ENCODE peak calls at places on chromosomes 2 and 18, in five cellular contexts. B is IMR-90, Z is gastrocnemius medialis, P is GM23248, U is suprapubic skin. Y is an unnamed sample.

GRCh38 chr2:137252934-137253333 is 487.6 kb downstream of the THSD7B start:
- DNase-seq in Z (no peak), P (peak; percentile 60), B (no peak), U (no peak), Y (no peak)

GRCh38 chr2:204293884-204294535 is 251.3 kb upstream of the PARD3B start:
- DNase-seq in U (no peak), P (no peak), Z (no peak), B (no peak), Y (no peak)

GRCh38 chr18:4125246-4125938 is 329.7 kb downstream of the DLGAP1 start:
- DNase-seq in Z (no peak), B (no peak), P (peak; percentile 66), U (no peak), Y (peak; percentile 14)

GRCh38 chr2:54658548-54659207 is 64.8 kb upstream of the EML6 start:
- DNase-seq in P (peak; percentile 70), U (no peak), Z (no peak), B (peak; percentile 67), Y (no peak)

GRCh38 chr2:24913896-24914295 is 6.1 kb downstream of the ADCY3 start:
- DNase-seq in B (no peak), Z (no peak), P (no peak), U (no peak), Y (no peak)

GRCh38 chr2:74025971-74026612 is 41.4 kb downstream of the TET3 start:
- DNase-seq in U (no peak), B (peak; percentile 45), P (peak; percentile 51), Z (no peak), Y (no peak)

GRCh38 chr2:111209045-111209514 is 88.4 kb downstream of the BCL2L11 start:
- DNase-seq in U (no peak), P (peak; percentile 51), B (peak; percentile 93), Z (no peak), Y (no peak)

GRCh38 chr2:32697156-32697555 is 69.3 kb downstream of the TTC27 start:
- DNase-seq in Z (no peak), B (peak; percentile 91), U (no peak), P (peak; percentile 81), Y (no peak)

GRCh38 chr2:40098786-40099470 is 319.9 kb upstream of the THUMPD2 start:
- DNase-seq in U (no peak), B (peak; percentile 76), P (peak; percentile 50), Z (no peak), Y (no peak)

GRCh38 chr2:64062840-64063239 is 43.6 kb upstream of the VPS54 start:
- DNase-seq in U (no peak), P (peak; percentile 59), B (peak; percentile 82), Z (no peak), Y (peak; percentile 77)

GRCh38 chr2:5172923-5173322 is 519.3 kb upstream of the SOX11 start:
- DNase-seq in U (no peak), P (no peak), B (no peak), Z (no peak), Y (no peak)

GRCh38 chr2:5175231-5175630 is 517.0 kb upstream of the SOX11 start:
- DNase-seq in P (no peak), U (no peak), Z (no peak), B (no peak), Y (no peak)

GRCh38 chr2:5176764-5177163 is 515.4 kb upstream of the SOX11 start:
- DNase-seq in P (no peak), U (no peak), Z (no peak), B (peak; percentile 26), Y (no peak)
- H3K9me3 ChIP-seq in P (peaks cover 8% of the 10 kb centered on the region), U (peaks cover 5% of the 10 kb centered on the region), Z (no peaks in the 10 kb centered on the region), B (peaks cover 5% of the 10 kb centered on the region), Y (no peaks in the 10 kb centered on the region)

GRCh38 chr2:3578987-3579386 is 3.9 kb downstream of the RPS7 start:
- DNase-seq in P (peak; percentile 47), U (no peak), B (no peak), Z (no peak), Y (no peak)

GRCh38 chr2:3572620-3573019 is 2.4 kb upstream of the RPS7 start:
- DNase-seq in P (no peak), Z (no peak), B (no peak), U (no peak), Y (no peak)

GRCh38 chr2:3571284-3571683 is 3.8 kb upstream of the RPS7 start:
- DNase-seq in P (no peak), B (peak; percentile 56), U (no peak), Z (no peak), Y (no peak)

GRCh38 chr2:3575534-3576324 is 669 bp downstream of the RPS7 start:
- DNase-seq in Z (no peak), P (peak; percentile 48), U (no peak), B (no peak), Y (no peak)

DNA sequence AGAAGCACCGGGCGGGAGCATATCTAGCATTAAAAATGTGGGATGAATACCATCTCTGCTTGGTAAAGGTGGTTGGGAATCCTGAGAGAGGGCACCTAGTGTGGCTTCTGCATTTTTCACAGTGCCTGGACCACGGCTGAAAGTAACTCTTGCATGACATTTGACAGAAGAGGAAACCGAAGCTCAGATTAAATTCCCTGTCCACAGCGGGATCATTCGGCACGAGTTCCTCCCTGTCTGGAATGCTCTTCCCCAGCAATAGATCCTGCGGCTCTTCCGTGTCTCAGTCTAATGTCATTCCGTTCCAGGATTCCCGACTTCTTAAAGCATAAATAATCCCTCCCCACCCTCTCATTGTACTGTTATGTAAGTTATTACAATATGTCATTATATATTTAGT is 905 bp upstream of the RPS7 start:
- DNase-seq in P (no peak), B (no peak), Z (no peak), U (no peak), Y (no peak)
- H3K4me3 ChIP-seq in P (no peak overlapping the region), B (no peak overlapping the region), Z (no peak overlapping the region), U (no peak overlapping the region), Y (peak overlapping the region; percentile 93)

GRCh38 chr2:1985571-1985970 is 241.3 kb upstream of the PXDN start:
- DNase-seq in U (no peak), P (no peak), B (no peak), Z (no peak), Y (no peak)
- H3K27me3 ChIP-seq in U (peaks cover 6% of the 10 kb centered on the region), P (no peaks in the 10 kb centered on the region), B (no peaks in the 10 kb centered on the region), Z (no peaks in the 10 kb centered on the region), Y (no peaks in the 10 kb centered on the region)

DNA sequence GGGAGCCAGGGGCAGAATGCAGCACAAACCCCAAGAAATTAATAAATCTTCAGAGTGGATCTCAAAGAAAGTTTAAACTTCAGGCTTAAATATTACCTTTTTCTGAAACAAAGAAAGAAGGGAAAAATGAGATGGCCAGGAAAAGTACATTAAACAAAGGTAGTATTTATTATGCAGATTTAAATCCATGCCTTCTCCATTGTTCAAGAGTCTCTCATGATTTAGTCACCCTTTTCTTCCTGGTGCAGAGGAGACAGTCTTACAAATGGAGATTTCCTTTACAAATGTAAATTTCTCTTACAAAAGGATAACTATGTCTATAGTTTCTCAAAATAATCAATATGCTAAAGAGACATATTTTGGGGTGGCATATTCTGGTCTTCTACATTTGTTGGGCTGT is 33.4 kb upstream of the PPM1B start:
- DNase-seq in Z (no peak), P (no peak), U (no peak), B (no peak), Y (no peak)
- H3K9me3 ChIP-seq in Z (no peaks in the 10 kb centered on the region), P (no peaks in the 10 kb centered on the region), U (no peaks in the 10 kb centered on the region), B (no peaks in the 10 kb centered on the region), Y (no peaks in the 10 kb centered on the region)

GRCh38 chr2:159287733-159288132 is 1.2 kb upstream of the WDSUB1 start:
- DNase-seq in U (no peak), B (no peak), Z (no peak), P (no peak), Y (no peak)
- H3K4me3 ChIP-seq in U (no peak overlapping the region), B (no peak overlapping the region), Z (no peak overlapping the region), P (no peak overlapping the region), Y (no peak overlapping the region)

GRCh38 chr2:48174503-48174902 is 268.2 kb upstream of the FBXO11 start:
- DNase-seq in B (no peak), Z (peak; percentile 17), U (no peak), P (peak; percentile 2), Y (no peak)
- H3K27me3 ChIP-seq in B (no peaks in the 10 kb centered on the region), Z (no peaks in the 10 kb centered on the region), U (no peaks in the 10 kb centered on the region), P (no peaks in the 10 kb centered on the region), Y (no peaks in the 10 kb centered on the region)

DNA sequence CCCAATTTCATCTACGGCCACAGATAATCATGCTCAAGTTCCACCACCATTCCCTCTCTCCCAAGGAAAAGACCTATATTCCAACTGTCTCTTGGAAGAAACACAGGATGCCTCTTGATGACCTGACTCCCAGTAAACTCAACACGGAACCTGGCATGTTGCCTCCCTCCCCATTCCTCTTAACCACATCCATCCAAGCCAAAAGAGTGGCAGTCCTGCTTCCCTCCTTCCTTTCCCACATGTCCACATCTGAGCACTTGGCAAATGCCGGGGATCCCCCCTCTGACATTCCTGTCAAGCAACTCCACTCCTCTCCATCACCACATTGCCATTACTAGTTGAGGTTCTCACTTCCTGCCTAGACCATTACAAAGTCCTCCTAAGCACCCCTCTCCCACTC is 49.4 kb downstream of the PID1 start:
- DNase-seq in P (no peak), B (no peak), U (no peak), Z (no peak), Y (peak; percentile 10)
- H3K9me3 ChIP-seq in P (no peaks in the 10 kb centered on the region), B (peaks cover 16% of the 10 kb centered on the region), U (no peaks in the 10 kb centered on the region), Z (no peaks in the 10 kb centered on the region), Y (no peaks in the 10 kb centered on the region)

GRCh38 chr2:60886962-60887361 is 5.6 kb downstream of the REL start:
- DNase-seq in Z (no peak), P (no peak), U (no peak), B (no peak), Y (no peak)

GRCh38 chr2:60884795-60885194 is 3.4 kb downstream of the REL start:
- DNase-seq in P (peak; percentile 71), Z (no peak), B (peak; percentile 36), U (no peak), Y (no peak)

GRCh38 chr2:60883896-60884295 is 2.5 kb downstream of the REL start:
- DNase-seq in Z (no peak), U (no peak), P (no peak), B (no peak), Y (no peak)

GRCh38 chr2:60882971-60883753 is 1.8 kb downstream of the REL start:
- DNase-seq in P (peak; percentile 39), Z (no peak), U (no peak), B (peak; percentile 15), Y (no peak)

DNA sequence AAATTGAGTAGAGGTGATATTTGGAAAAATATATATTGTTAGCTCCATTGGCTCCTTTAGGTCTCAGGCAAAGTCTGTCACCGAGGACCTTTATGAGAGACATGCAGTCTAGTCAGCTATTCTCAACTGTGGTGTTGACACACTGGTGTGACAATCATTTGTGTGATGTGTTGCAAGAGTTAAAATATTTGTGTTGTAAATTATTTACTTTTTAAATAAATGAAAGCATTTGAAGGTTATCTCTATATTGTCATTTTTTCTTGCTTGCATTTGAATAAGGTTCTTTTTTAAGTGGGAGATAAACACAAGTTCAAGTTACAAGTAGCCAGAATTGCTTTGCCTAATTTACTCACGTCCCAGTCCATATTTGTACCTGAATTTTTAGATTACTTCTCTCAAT is 4.3 kb downstream of the REL start:
- DNase-seq in U (no peak), Z (no peak), P (no peak), B (no peak), Y (no peak)
- H3K4me3 ChIP-seq in U (peak overlapping the region; percentile 88), Z (no peak overlapping the region), P (no peak overlapping the region), B (no peak overlapping the region), Y (no peak overlapping the region)

Y was measured in MG63.